ENCODE peak calls at places on chromosomes 12 and 14, in four cellular contexts. M is lower lobe of right lung, F is GM23248, C is mesenchymal stem cell. X is an unnamed sample. For H3K36me3, the result is how much of the 10 kb centered on the place peaks cover.

GRCh38 chr12:116174904-116175303 is 102.6 kb downstream of the MED13L start:
- DNase-seq in M (no peak), F (no peak), C (no peak), X (no peak)

GRCh38 chr12:87467893-87468292 is 561.3 kb downstream of the C12orf50 start:
- DNase-seq in M (no peak), F (no peak), C (no peak), X (no peak)

GRCh38 chr12:56838602-56839488 is 75.7 kb downstream of the HSD17B6 start:
- DNase-seq in M (no peak), F (no peak), C (peak), X (peak)

GRCh38 chr12:15131462-15131861 is 89.8 kb downstream of the RERG start:
- DNase-seq in M (no peak), F (peak), C (peak), X (peak)

GRCh38 chr12:32702470-32702869 is 23.4 kb downstream of the DNM1L start:
- DNase-seq in M (no peak), F (peak), C (peak), X (no peak)

GRCh38 chr12:58044966-58045365 is 103.6 kb downstream of the ATP23 start:
- DNase-seq in M (no peak), F (no peak), C (no peak), X (no peak)

GRCh38 chr12:65372574-65372973 is 94.1 kb downstream of the MSRB3 start:
- DNase-seq in M (no peak), F (no peak), C (peak), X (no peak)

GRCh38 chr12:107580750-107581529 is 104.7 kb upstream of the PWP1 start:
- DNase-seq in M (no peak), F (peak), C (no peak), X (no peak)

GRCh38 chr12:28023156-28023887 is 50.8 kb upstream of the PTHLH start:
- DNase-seq in M (no peak), F (peak), C (peak), X (peak)

GRCh38 chr12:132311201-132311915 is 18.0 kb downstream of the GALNT9 start:
- DNase-seq in M (peak), F (no peak), C (no peak), X (no peak)

GRCh38 chr14:19918553-19919264 is 1.7 kb upstream of the OR4K5 start:
- DNase-seq in M (no peak), F (no peak), C (no peak), X (peak)

GRCh38 chr14:90721619-90722305 is 94.5 kb downstream of the TTC7B start:
- DNase-seq in M (no peak), F (peak), C (peak), X (no peak)

GRCh38 chr14:34355584-34356266 is 106.3 kb downstream of the SPTSSA start:
- DNase-seq in M (no peak), F (peak), C (peak), X (no peak)

GRCh38 chr14:66405158-66405557 is 81.0 kb upstream of the CCDC196 start:
- DNase-seq in M (no peak), F (peak), C (no peak), X (no peak)

GRCh38 chr14:36657409-36658090 is 4.1 kb upstream of the PAX9 start:
- DNase-seq in M (no peak), F (peak), C (peak), X (no peak)

GRCh38 chr14:99427632-99428315 is 52.9 kb downstream of the SETD3 start:
- DNase-seq in M (no peak), F (peak), C (peak), X (no peak)

GRCh38 chr12:102484017-102484731 is 3.8 kb upstream of the IGF1 start:
- DNase-seq in M (peak), F (peak), C (peak), X (peak)

GRCh38 chr12:1357171-1357570 is 237.2 kb downstream of the FBXL14 start:
- DNase-seq in M (no peak), F (peak), C (peak), X (peak)

GRCh38 chr14:97456958-97457357 is 659.8 kb downstream of the VRK1 start:
- DNase-seq in M (no peak), F (no peak), C (no peak), X (peak)

GRCh38 chr12:49037111-49037946 is 18.8 kb upstream of the PRKAG1 start:
- DNase-seq in M (no peak), F (no peak), C (no peak), X (no peak)
- H3K36me3 ChIP-seq in M (half or more), F (under half), C (half or more), X (half or more)

GRCh38 chr14:101359221-101360044 is 201.9 kb upstream of the DIO3 start:
- DNase-seq in M (no peak), F (peak), C (no peak), X (peak)
- H3K4me3 ChIP-seq in M (no peak), F (no peak), C (peak), X (no peak)

DNA sequence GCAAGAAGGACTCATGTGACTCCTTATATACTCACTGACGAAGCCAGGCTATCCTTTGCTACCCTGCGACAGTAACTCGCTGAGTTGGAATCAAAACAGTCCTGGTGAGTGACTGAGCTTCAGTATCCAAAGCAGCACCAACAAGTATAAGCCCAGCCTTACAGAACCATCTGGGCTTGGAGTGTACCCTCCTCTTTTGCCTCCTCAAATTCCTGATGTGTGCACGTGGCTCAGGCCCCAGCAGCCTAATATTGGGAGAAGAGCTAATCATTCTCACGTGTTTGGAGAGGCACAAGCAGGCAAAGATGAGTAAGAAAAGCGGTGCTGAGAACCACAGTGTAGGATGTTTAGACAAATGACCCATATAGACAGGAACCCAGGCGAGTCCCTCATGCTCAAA is 34.4 kb downstream of the PPTC7 start:
- DNase-seq in M (no peak), F (peak), C (peak), X (no peak)
- H3K36me3 ChIP-seq in M (under half), F (under half), C (under half), X (under half)

GRCh38 chr12:99985631-99986030 is 895 bp upstream of the ANKS1B start:
- DNase-seq in M (no peak), F (no peak), C (no peak), X (no peak)
- H3K4me3 ChIP-seq in M (peak), F (peak), C (peak), X (peak)

GRCh38 chr14:51121096-51121495 is 26.2 kb upstream of the TRIM9 start:
- DNase-seq in M (no peak), F (no peak), C (no peak), X (no peak)

GRCh38 chr14:51118993-51119392 is 24.1 kb upstream of the TRIM9 start:
- DNase-seq in M (no peak), F (no peak), C (no peak), X (no peak)

GRCh38 chr14:51119411-51120051 is 24.6 kb upstream of the TRIM9 start:
- DNase-seq in M (no peak), F (no peak), C (no peak), X (no peak)

GRCh38 chr14:51116682-51117081 is 21.8 kb upstream of the TRIM9 start:
- DNase-seq in M (no peak), F (no peak), C (no peak), X (no peak)

GRCh38 chr14:51117579-51117978 is 22.7 kb upstream of the TRIM9 start:
- DNase-seq in M (no peak), F (no peak), C (no peak), X (no peak)
- H3K36me3 ChIP-seq in M (under half), F (under half), C (under half), X (under half)

DNA sequence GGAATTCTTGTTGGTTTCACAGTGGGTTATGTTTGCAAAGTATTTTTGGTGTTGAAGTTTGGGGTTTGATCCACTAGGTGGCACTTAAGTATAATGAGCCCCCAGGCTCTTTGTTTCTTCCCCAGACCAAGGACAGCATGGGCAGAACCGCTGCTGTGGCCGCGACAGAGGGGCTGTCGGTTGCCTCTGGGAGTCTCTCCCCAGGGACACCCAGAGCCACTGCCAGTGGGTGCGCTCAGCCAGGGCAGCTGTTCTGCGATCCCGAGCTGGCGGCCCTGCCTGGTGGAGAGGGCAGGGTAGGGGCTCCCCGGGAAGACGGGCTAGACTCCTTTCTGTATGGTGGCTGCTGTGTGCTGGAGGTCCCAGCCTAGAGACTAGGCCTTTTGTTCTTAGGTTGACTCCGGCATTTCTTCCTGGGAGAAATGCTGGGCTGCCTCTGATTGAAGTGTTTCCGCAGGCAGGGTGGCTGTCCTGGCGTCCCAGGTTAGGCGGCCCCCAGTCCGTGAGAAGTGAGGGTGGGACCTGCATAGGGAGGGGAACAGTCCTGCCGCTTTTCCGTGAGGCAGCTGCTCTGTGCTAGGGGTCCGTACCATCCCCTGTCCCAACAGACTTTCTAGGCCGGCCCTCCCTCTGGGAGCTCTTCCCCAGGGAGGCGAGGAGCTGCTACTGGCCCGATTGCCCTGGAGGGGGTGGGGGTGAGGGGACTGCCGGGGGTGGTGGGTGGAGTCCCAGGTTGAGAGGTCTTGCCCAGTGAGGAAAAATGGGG is 253.1 kb upstream of the PELI2 start:
- DNase-seq in M (no peak), F (no peak), C (no peak), X (no peak)
- H3K4me3 ChIP-seq in M (no peak), F (no peak), C (no peak), X (no peak)

GRCh38 chr12:120562906-120563305 is 18.3 kb downstream of the POP5 start:
- DNase-seq in M (no peak), F (no peak), C (peak), X (no peak)
- H3K36me3 ChIP-seq in M (half or more), F (half or more), C (under half), X (half or more)

DNA sequence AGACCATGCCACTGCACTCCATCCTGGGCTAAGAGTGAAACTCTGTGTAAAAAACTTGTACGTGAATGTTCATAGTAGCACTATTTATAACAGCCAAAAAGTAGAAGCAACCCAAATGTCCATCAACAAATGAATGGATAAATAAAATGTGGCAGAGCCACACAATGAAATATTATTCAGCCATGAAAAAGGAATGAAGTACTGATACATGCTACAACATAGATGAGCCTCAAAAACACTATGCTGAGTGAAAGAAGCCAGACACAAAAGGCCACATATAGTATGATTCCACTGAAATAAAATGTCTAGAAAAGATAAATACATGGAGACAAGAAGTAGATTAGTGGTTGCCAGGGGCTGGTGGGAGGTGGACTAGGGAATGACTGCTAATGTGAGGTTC is 72.8 kb downstream of the KSR2 start:
- DNase-seq in M (no peak), F (no peak), C (no peak), X (no peak)
- H3K4me3 ChIP-seq in M (no peak), F (no peak), C (no peak), X (no peak)

X was measured in MG63.